ENCODE peak calls at places on chromosome 3, in seven cellular contexts. V, S, N, I, W, R and B are unnamed samples.

GRCh38 chr3:186789554-186790260 is 6.3 kb downstream of the EIF4A2 start:
- DNase-seq in V (no peak), S (no peak), N (no peak), I (no peak), W (no peak), R (no peak), B (no peak)

GRCh38 chr3:73669268-73669667 is 44.5 kb upstream of the PDZRN3 start:
- DNase-seq in V (peak), S (no peak), N (no peak), I (no peak), W (no peak), R (no peak), B (no peak)

GRCh38 chr3:190886945-190887344 is 24.5 kb upstream of the GMNC start:
- DNase-seq in V (no peak), S (no peak), N (no peak), I (peak), W (no peak), R (no peak), B (peak)

GRCh38 chr3:134486577-134487041 is 752 bp downstream of the CEP63 start:
- DNase-seq in V (no peak), S (no peak), N (no peak), I (no peak), W (no peak), R (no peak), B (no peak)

GRCh38 chr3:127699098-127699945 is 26.6 kb downstream of the ABTB1 start:
- DNase-seq in V (no peak), S (no peak), N (no peak), I (no peak), W (no peak), R (peak), B (no peak)

GRCh38 chr3:57150097-57150496 is 15.1 kb downstream of the IL17RD start:
- DNase-seq in V (no peak), S (no peak), N (no peak), I (no peak), W (peak), R (no peak), B (no peak)

GRCh38 chr3:13616359-13616758 is 67.4 kb downstream of the FBLN2 start:
- DNase-seq in V (no peak), S (no peak), N (no peak), I (no peak), W (no peak), R (no peak), B (no peak)

GRCh38 chr3:117752984-117753717 is 1043.6 kb downstream of the TUSC7 start:
- DNase-seq in V (peak), S (peak), N (no peak), I (no peak), W (no peak), R (no peak), B (no peak)

GRCh38 chr3:184300377-184300717 is 1.3 kb downstream of the PSMD2 start:
- DNase-seq in V (no peak), S (no peak), N (no peak), I (no peak), W (no peak), R (no peak), B (no peak)

GRCh38 chr3:127628788-127629456 is at the start of gene PODXL2:
- DNase-seq in V (no peak), S (no peak), N (peak), I (peak), W (peak), R (peak), B (peak)

GRCh38 chr3:57557088-57557537 is 1.0 kb downstream of the PDE12 start:
- DNase-seq in V (no peak), S (no peak), N (peak), I (peak), W (peak), R (no peak), B (peak)

GRCh38 chr3:69189487-69189886 is 67.1 kb upstream of the LMOD3 start:
- DNase-seq in V (no peak), S (no peak), N (no peak), I (no peak), W (no peak), R (no peak), B (no peak)

GRCh38 chr3:51622402-51622801 is 48.6 kb upstream of the TEX264 start:
- DNase-seq in V (no peak), S (no peak), N (no peak), I (no peak), W (no peak), R (no peak), B (no peak)

GRCh38 chr3:140629351-140630137 is 48.3 kb upstream of the TRIM42 start:
- DNase-seq in V (no peak), S (peak), N (no peak), I (peak), W (no peak), R (no peak), B (no peak)

GRCh38 chr3:114405202-114405601 is 111.4 kb downstream of the TIGIT start:
- DNase-seq in V (no peak), S (no peak), N (no peak), I (no peak), W (no peak), R (no peak), B (peak)

GRCh38 chr3:13427662-13428603 is 7.8 kb upstream of the NUP210 start:
- DNase-seq in V (no peak), S (no peak), N (no peak), I (no peak), W (no peak), R (no peak), B (no peak)

GRCh38 chr3:14555835-14556234 is 15.7 kb upstream of the GRIP2 start:
- DNase-seq in V (no peak), S (no peak), N (no peak), I (peak), W (no peak), R (peak), B (no peak)

GRCh38 chr3:54433846-54434245 is 311.5 kb downstream of the CACNA2D3 start:
- DNase-seq in V (no peak), S (no peak), N (peak), I (peak), W (peak), R (no peak), B (no peak)

GRCh38 chr3:117611242-117611641 is 901.7 kb downstream of the TUSC7 start:
- DNase-seq in V (no peak), S (no peak), N (no peak), I (no peak), W (peak), R (no peak), B (no peak)

GRCh38 chr3:48898383-48899234 is at the start of gene SLC25A20:
- DNase-seq in V (peak), S (no peak), N (peak), I (peak), W (peak), R (peak), B (peak)

GRCh38 chr3:19206540-19206939 is 58.2 kb downstream of the KCNH8 start:
- DNase-seq in V (no peak), S (no peak), N (no peak), I (no peak), W (no peak), R (no peak), B (no peak)

DNA sequence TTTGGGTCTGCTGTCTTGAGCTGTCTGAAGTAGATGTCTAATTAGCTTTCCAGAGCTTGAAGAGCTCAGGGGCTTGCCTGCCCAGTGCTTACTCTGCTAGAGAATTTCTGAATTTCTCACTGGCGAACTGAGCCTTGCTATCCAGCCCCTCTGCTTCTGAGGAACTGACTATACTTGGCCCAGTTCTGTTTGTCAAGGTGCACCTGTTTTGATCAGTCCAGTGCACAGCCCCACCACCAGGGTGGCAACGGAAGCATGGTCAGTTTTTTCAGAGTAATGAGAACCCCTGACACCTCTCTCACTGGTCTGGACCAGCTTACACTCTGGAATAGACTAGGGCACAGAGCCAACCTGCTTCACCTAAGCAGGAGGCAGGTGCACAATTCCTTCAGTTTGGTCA is 25.2 kb downstream of the ITGB5 start:
- DNase-seq in V (no peak), S (no peak), N (no peak), I (no peak), W (no peak), R (no peak), B (no peak)
- TF ChIP-seq CTCF in V (no peak), S (no peak), N (no peak), I (no peak), W (no peak), R (no peak), B (no peak)

DNA sequence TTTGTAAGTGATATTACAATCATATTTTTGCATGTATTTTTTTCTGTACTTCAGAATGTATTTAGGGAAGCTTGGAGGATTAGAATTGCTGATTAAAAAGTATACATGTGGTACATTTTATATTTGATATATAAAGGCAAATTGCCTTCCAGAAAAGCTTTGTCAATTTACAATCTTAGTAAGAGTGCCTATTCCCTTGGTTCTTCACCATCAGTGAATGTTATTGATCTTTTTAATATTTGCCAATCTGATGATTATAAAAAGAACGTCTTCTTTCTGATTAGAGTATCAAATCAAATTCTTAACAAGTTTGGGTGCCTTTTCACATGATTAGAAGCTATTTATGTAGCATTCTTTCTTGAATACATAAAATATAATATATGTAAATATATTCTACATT is 9.1 kb downstream of the WDR49 start:
- DNase-seq in V (no peak), S (no peak), N (no peak), I (no peak), W (no peak), R (no peak), B (no peak)
- TF ChIP-seq CTCF in V (no peak), S (no peak), N (no peak), I (no peak), W (no peak), R (no peak), B (no peak)

GRCh38 chr3:97738761-97739160 is 25.8 kb upstream of the ARL6 start:
- DNase-seq in V (no peak), S (no peak), N (no peak), I (no peak), W (no peak), R (no peak), B (no peak)
- TF ChIP-seq CTCF in V (no peak), S (no peak), N (no peak), I (no peak), W (no peak), R (no peak), B (no peak)

GRCh38 chr3:197750863-197751737 is 1.4 kb downstream of the FYTTD1 start:
- DNase-seq in V (no peak), S (no peak), N (peak), I (peak), W (peak), R (peak), B (no peak)
- TF ChIP-seq CTCF in V (no peak), S (no peak), N (no peak), I (no peak), W (no peak), R (no peak), B (no peak)

GRCh38 chr3:194521514-194522260 is 34.9 kb upstream of the ATP13A3 start:
- DNase-seq in V (no peak), S (peak), N (no peak), I (no peak), W (no peak), R (no peak), B (no peak)
- TF ChIP-seq CTCF in V (no peak), S (no peak), N (no peak), I (no peak), W (no peak), R (no peak), B (no peak)